ENCODE peak calls at places on chromosomes 13 and 19, in six cellular contexts. O is mesendoderm; J is sigmoid colon; M is CD4-positive, alpha-beta T cell; R is heart right ventricle; N is right lobe of liver. S is an unnamed sample. For H3K27me3, the result is how much of the 10 kb centered on the place peaks cover.

GRCh38 chr13:76663941-76664340 is 222.3 kb downstream of the KCTD12 start:
- DNase-seq in J (no peak), M (no peak), N (no peak), O (no peak), R (no peak), S (no peak)

GRCh38 chr13:32314968-32315254 is 252 bp downstream of the ZAR1L start:
- DNase-seq in O (peak), R (no peak), M (no peak), N (no peak), J (no peak), S (peak)

GRCh38 chr13:58429917-58430316 is 798.4 kb downstream of the PCDH17 start:
- DNase-seq in O (no peak), R (no peak), M (no peak), J (no peak), N (no peak), S (no peak)

GRCh38 chr19:41705393-41706174 is 2.8 kb upstream of the CEACAM5 start:
- DNase-seq in O (peak), N (peak), R (no peak), M (peak), J (no peak), S (no peak)

GRCh38 chr19:8610041-8610927 is at the start of gene ADAMTS10:
- DNase-seq in O (peak), M (peak), N (no peak), J (peak), R (peak), S (peak)

GRCh38 chr19:28444371-28444770 is 768.6 kb downstream of the UQCRFS1 start:
- DNase-seq in R (no peak), N (no peak), J (no peak), M (no peak), O (no peak), S (no peak)

GRCh38 chr13:88637935-88638334 is 966.8 kb downstream of the SLITRK5 start:
- DNase-seq in M (no peak), O (no peak), N (no peak), R (no peak), J (no peak), S (no peak)

GRCh38 chr13:43848250-43848649 is 31.3 kb downstream of the CCDC122 start:
- DNase-seq in M (no peak), N (no peak), J (no peak), R (no peak), O (no peak), S (no peak)

GRCh38 chr19:21101511-21102242 is 19.7 kb downstream of the ZNF714 start:
- DNase-seq in N (no peak), J (no peak), O (no peak), R (no peak), M (no peak), S (no peak)

GRCh38 chr19:39403331-39404312 is 3.0 kb upstream of the ZFP36 start:
- DNase-seq in O (peak), N (peak), R (peak), J (peak), M (peak), S (peak)

GRCh38 chr19:34972163-34972705 is 8.2 kb upstream of the ZNF792 start:
- DNase-seq in R (no peak), J (no peak), N (peak), M (no peak), O (no peak), S (no peak)

GRCh38 chr13:31199849-31200635 is at the start of gene B3GLCT:
- DNase-seq in R (peak), J (peak), N (peak), O (peak), M (peak), S (peak)

GRCh38 chr13:98507060-98507797 is 69.7 kb downstream of the STK24 start:
- DNase-seq in N (no peak), O (peak), M (no peak), R (peak), J (peak), S (no peak)

GRCh38 chr19:4676955-4677731 is 7.0 kb upstream of the MYDGF start:
- DNase-seq in R (no peak), J (peak), N (no peak), O (peak), M (no peak), S (no peak)

GRCh38 chr19:10784257-10784656 is 51.8 kb downstream of the TMED1 start:
- DNase-seq in O (no peak), J (no peak), M (no peak), N (peak), R (peak), S (no peak)

GRCh38 chr19:53927745-53928144 is 18.7 kb downstream of the CACNG7 start:
- DNase-seq in M (peak), O (peak), J (no peak), R (no peak), N (no peak), S (peak)

GRCh38 chr19:41263042-41263849 is 926 bp upstream of the HNRNPUL1 start:
- DNase-seq in N (peak), M (peak), J (peak), R (peak), O (peak), S (peak)

GRCh38 chr13:94550030-94550738 is 45.8 kb downstream of the TGDS start:
- DNase-seq in M (no peak), N (no peak), R (no peak), O (no peak), J (no peak), S (no peak)
- H3K27me3 ChIP-seq in M (under half), N (under half), R (under half), O (under half), J (under half), S (under half)

GRCh38 chr13:63344711-63345110 is 1929.1 kb upstream of the PCDH20 start:
- DNase-seq in R (no peak), O (no peak), N (no peak), J (no peak), M (no peak), S (no peak)

GRCh38 chr13:63351081-63351480 is 1935.4 kb upstream of the PCDH20 start:
- DNase-seq in O (no peak), M (no peak), J (no peak), R (no peak), N (no peak), S (no peak)

GRCh38 chr13:63351533-63351932 is 1935.9 kb upstream of the PCDH20 start:
- DNase-seq in J (no peak), N (no peak), R (no peak), M (no peak), O (no peak), S (no peak)

GRCh38 chr13:63345835-63346234 is 1930.2 kb upstream of the PCDH20 start:
- DNase-seq in O (no peak), J (no peak), N (no peak), M (no peak), R (no peak), S (no peak)
- H3K27ac ChIP-seq in O (no peak), J (no peak), N (no peak), M (no peak), R (no peak), S (no peak)

DNA sequence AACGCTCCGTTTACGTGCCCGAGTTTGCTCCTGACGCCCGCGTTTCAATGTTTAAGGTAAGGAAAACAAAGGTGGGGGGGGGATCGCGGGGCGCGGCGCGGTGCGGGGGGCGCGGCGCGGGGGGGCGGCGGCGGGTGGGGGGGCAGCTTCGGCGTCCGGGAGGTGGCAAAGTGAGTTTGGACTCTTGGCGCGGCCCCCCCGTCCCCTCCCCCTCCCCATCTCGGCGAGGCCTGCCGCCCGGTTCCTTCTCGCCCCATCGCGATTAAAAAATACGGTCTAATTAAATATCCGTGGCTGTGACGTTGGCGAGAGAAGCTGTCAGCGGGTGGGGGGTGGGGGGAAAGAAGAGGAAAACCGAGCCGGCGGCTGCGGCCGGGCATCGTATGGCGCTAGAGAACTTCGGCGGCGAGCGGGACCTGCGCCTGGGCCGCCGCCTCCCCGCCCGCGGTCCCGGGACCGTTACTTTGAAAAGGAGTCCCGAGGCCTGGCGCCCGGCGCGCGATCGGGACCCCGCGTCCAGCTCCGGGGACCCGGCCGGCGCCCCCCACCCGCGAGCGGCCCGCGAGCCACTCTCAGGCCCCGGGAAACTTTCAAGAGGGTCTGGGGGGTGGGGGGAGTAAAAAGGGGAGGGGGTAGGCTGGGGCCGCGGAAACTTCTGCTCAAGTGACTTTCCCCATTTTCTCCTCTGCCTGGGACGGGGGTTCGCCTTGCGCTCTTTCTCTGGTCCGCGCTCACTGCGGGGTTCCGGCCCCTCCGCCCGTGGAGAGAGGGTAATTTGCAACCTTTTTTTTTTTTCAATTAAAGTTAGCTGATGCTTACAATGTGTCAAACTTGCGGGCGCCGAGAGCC is 146.3 kb upstream of the ZNF536 start:
- DNase-seq in N (no peak), M (no peak), R (no peak), O (peak), J (peak), S (no peak)
- H3K27me3 ChIP-seq in N (under half), M (half or more), R (half or more), O (under half), J (half or more), S (under half)

GRCh38 chr13:61417171-61417570 is 1.5 kb upstream of the PCDH20 start:
- DNase-seq in N (no peak), J (no peak), M (no peak), R (no peak), O (no peak), S (no peak)

GRCh38 chr13:61413572-61413971 is 2.1 kb downstream of the PCDH20 start:
- DNase-seq in N (peak), O (peak), J (peak), R (no peak), M (no peak), S (no peak)

GRCh38 chr13:61415749-61416148 is at the start of gene PCDH20:
- DNase-seq in J (no peak), N (no peak), M (no peak), O (no peak), R (no peak), S (no peak)

GRCh38 chr13:61414136-61414535 is 1.5 kb downstream of the PCDH20 start:
- DNase-seq in J (no peak), M (no peak), O (peak), R (no peak), N (no peak), S (no peak)

GRCh38 chr13:61414686-61415664 is 674 bp downstream of the PCDH20 start:
- DNase-seq in R (peak), N (peak), M (no peak), J (peak), O (peak), S (no peak)
- H3K27ac ChIP-seq in R (no peak), N (no peak), M (no peak), J (no peak), O (no peak), S (no peak)

GRCh38 chr13:112353856-112354255 is 22.3 kb upstream of the SPACA7 start:
- DNase-seq in M (no peak), R (no peak), N (no peak), J (no peak), O (no peak), S (no peak)
- H3K27me3 ChIP-seq in M (under half), R (under half), N (under half), J (under half), O (under half), S (under half)

DNA sequence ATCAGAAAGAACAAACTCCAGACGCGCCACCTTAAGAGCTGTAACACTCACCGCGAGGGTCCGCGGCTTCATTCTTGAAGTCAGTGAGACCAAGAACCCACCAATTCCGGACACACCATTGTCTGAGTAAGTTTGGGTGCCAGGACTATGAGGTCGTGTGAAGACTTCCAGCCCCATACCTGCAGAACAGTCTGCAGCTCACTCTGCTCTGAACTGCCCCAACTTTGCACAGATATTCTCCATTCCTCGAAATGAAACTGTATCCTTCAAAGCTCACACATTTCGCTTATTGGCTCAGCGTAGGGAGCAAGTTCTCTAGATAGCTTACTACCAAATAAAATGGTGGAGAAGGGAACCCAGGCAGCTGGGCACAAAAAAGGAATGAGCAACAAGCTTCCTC is 2.6 kb upstream of the CYP4F2 start:
- DNase-seq in R (no peak), N (no peak), O (no peak), M (no peak), J (no peak), S (no peak)
- H3K27ac ChIP-seq in R (no peak), N (no peak), O (no peak), M (no peak), J (no peak), S (no peak)

GRCh38 chr13:99948411-99948810 is 23.2 kb downstream of the ZIC5 start:
- DNase-seq in J (no peak), R (no peak), N (no peak), M (no peak), O (no peak), S (no peak)
- H3K27me3 ChIP-seq in J (half or more), R (half or more), N (under half), M (under half), O (under half), S (under half)

DNA sequence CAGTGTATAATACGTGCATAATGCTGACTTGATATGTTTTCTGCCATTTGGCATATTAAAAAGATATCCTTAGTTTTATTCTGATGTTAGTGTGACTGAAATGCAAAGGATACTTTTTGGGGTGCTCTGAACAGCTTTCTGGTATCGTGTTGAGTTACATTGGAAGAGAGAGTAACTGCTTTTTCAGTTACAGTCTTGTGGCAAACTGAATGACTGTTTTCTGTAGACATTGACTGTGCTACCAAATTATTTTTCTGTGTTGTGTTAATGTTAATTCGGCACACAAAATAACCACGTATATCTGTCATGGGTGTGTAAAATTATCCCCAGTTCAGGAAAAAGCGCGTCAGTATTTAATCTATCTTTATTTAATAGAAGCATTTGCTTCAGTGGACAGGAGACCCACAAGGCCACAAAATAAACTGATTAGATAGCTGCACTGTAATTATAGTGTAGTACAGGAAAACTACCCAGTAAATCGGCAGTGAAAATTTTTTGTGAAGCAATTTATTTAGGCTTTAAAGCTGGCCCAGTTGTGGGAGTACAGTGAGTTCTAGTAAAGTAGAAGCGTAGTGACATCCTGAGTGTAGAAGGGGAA is 2.5 kb downstream of the URI1 start:
- DNase-seq in N (no peak), M (no peak), J (no peak), O (no peak), R (no peak), S (no peak)
- H3K27ac ChIP-seq in N (no peak), M (no peak), J (peak), O (no peak), R (no peak), S (peak)

GRCh38 chr19:17026041-17026658 is 460 bp downstream of the CPAMD8 start:
- DNase-seq in R (no peak), J (no peak), N (no peak), M (no peak), O (peak), S (peak)
- H3K27me3 ChIP-seq in R (half or more), J (half or more), N (under half), M (under half), O (under half), S (under half)

GRCh38 chr13:110556224-110556606 is 5.3 kb downstream of the RAB20 start:
- DNase-seq in R (no peak), M (no peak), J (peak), N (no peak), O (no peak), S (no peak)
- H3K27ac ChIP-seq in R (peak), M (no peak), J (no peak), N (peak), O (no peak), S (no peak)